ENCODE peak calls at places on chromosomes 3 and 15, in five cellular contexts. One of them, this sample, is unnamed.

GRCh38 chr3:71144525-71145253 is 438.8 kb downstream of the FOXP1 start:
- DNase-seq in progenitor cell of endocrine pancreas: no peak
- DNase-seq in body of pancreas: no peak
- DNase-seq in GM13977: no peak
- DNase-seq in GM20000: no peak
- DNase-seq in this sample: no peak

GRCh38 chr3:193593666-193594025 is 638 bp downstream of the OPA1 start:
- DNase-seq in GM13977: peak
- DNase-seq in progenitor cell of endocrine pancreas: no peak
- DNase-seq in body of pancreas: no peak
- DNase-seq in GM20000: peak
- DNase-seq in this sample: no peak

GRCh38 chr3:45986303-45986982 is 9.2 kb downstream of the FYCO1 start:
- DNase-seq in GM20000: no peak
- DNase-seq in progenitor cell of endocrine pancreas: no peak
- DNase-seq in GM13977: no peak
- DNase-seq in body of pancreas: peak
- DNase-seq in this sample: peak

GRCh38 chr3:56796202-56796601 is 5.5 kb downstream of the ARHGEF3 start:
- DNase-seq in GM13977: no peak
- DNase-seq in body of pancreas: peak
- DNase-seq in progenitor cell of endocrine pancreas: no peak
- DNase-seq in GM20000: no peak
- DNase-seq in this sample: no peak

GRCh38 chr3:132788299-132788698 is 66.1 kb upstream of the NPHP3 start:
- DNase-seq in body of pancreas: peak
- DNase-seq in progenitor cell of endocrine pancreas: no peak
- DNase-seq in GM20000: no peak
- DNase-seq in GM13977: no peak
- DNase-seq in this sample: no peak

GRCh38 chr3:175851541-175851940 is 992.4 kb downstream of the NAALADL2 start:
- DNase-seq in GM13977: no peak
- DNase-seq in GM20000: no peak
- DNase-seq in progenitor cell of endocrine pancreas: no peak
- DNase-seq in body of pancreas: no peak
- DNase-seq in this sample: no peak

GRCh38 chr3:196496183-196496582 is 7.4 kb downstream of the RNF168 start:
- DNase-seq in body of pancreas: no peak
- DNase-seq in GM13977: no peak
- DNase-seq in progenitor cell of endocrine pancreas: no peak
- DNase-seq in GM20000: no peak
- DNase-seq in this sample: no peak

GRCh38 chr3:175940881-175941280 is 1081.7 kb downstream of the NAALADL2 start:
- DNase-seq in GM20000: peak
- DNase-seq in GM13977: peak
- DNase-seq in progenitor cell of endocrine pancreas: no peak
- DNase-seq in body of pancreas: no peak
- DNase-seq in this sample: no peak

GRCh38 chr3:45665101-45665572 is 24.1 kb upstream of the SACM1L start:
- DNase-seq in progenitor cell of endocrine pancreas: no peak
- DNase-seq in body of pancreas: peak
- DNase-seq in GM13977: peak
- DNase-seq in GM20000: peak
- DNase-seq in this sample: peak

GRCh38 chr3:135453333-135453732 is 512.2 kb upstream of the PPP2R3A start:
- DNase-seq in progenitor cell of endocrine pancreas: no peak
- DNase-seq in GM20000: no peak
- DNase-seq in body of pancreas: no peak
- DNase-seq in GM13977: no peak
- DNase-seq in this sample: no peak

GRCh38 chr3:180311242-180311641 is 274.5 kb upstream of the PEX5L start:
- DNase-seq in progenitor cell of endocrine pancreas: no peak
- DNase-seq in GM13977: no peak
- DNase-seq in body of pancreas: no peak
- DNase-seq in GM20000: no peak
- DNase-seq in this sample: no peak

GRCh38 chr3:158352551-158352950 is 218.4 kb upstream of the MLF1 start:
- DNase-seq in body of pancreas: peak
- DNase-seq in GM20000: peak
- DNase-seq in progenitor cell of endocrine pancreas: no peak
- DNase-seq in GM13977: no peak
- DNase-seq in this sample: no peak

GRCh38 chr15:88255109-88255495 is 1.4 kb downstream of the NTRK3 start:
- DNase-seq in body of pancreas: no peak
- DNase-seq in progenitor cell of endocrine pancreas: no peak
- DNase-seq in GM20000: no peak
- DNase-seq in GM13977: no peak
- DNase-seq in this sample: no peak

GRCh38 chr15:88255496-88256171 is 905 bp downstream of the NTRK3 start:
- DNase-seq in GM20000: peak
- DNase-seq in progenitor cell of endocrine pancreas: peak
- DNase-seq in body of pancreas: peak
- DNase-seq in GM13977: peak
- DNase-seq in this sample: no peak

GRCh38 chr15:88257311-88257901 is 867 bp upstream of the NTRK3 start:
- DNase-seq in GM20000: no peak
- DNase-seq in progenitor cell of endocrine pancreas: no peak
- DNase-seq in body of pancreas: no peak
- DNase-seq in GM13977: peak
- DNase-seq in this sample: no peak

GRCh38 chr15:88258021-88258641 is 1.6 kb upstream of the NTRK3 start:
- DNase-seq in GM20000: no peak
- DNase-seq in body of pancreas: peak
- DNase-seq in GM13977: no peak
- DNase-seq in progenitor cell of endocrine pancreas: no peak
- DNase-seq in this sample: peak

DNA sequence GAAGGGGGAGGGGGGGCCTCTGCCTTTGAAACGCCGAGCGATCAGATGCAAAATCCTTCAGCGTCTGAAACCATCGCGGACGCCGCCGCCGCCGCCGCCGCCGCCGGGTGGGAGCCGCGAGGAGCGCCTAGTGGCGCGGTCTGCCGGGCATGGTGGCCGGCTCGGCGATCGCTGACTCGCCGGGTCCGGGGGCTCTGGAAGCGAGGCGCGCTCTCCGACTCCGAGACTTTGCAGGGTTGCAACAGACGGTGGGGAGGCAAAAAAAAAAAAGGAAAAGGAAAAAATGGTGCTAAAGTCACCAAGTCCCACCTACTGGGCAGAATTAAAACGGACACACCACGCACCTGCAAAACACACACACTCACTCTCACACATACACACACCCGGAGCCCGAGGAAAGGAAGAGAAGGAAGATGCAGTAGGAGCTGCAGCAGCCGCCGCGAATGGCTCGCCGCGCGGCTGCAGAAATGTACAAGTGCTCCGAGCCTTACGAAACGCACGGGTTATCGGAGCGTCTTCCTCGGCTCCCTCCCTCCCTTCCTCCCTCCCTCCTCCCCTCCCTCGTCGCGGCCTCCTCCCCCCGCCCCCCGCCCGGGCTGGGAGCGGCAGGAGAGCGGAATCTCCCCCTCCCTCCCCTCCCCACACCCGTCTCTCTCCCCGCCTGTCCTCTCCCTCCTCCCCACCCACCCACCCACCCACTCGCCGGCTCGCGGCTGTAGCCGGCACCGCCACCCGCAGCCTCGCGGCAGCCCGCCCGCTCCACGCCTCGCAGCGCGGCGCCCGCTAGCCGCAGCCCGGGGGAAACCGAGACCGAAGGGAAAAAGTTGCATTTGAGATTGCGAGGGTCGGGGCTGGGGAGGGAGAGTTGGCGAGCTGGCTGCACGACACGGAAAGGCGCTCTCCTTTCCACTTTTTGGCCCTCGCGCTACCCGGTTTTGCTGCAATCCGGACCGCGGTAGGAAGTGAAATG is at the start of gene NTRK3:
- DNase-seq in body of pancreas: no peak
- DNase-seq in progenitor cell of endocrine pancreas: no peak
- DNase-seq in GM20000: no peak
- DNase-seq in GM13977: peak
- DNase-seq in this sample: no peak
- TF ChIP-seq CTCF in body of pancreas: no peak
- TF ChIP-seq CTCF in progenitor cell of endocrine pancreas: peak
- TF ChIP-seq CTCF in GM20000: no peak
- TF ChIP-seq CTCF in GM13977: no peak
- TF ChIP-seq CTCF in this sample: no peak

GRCh38 chr3:185727873-185728272 is 97.0 kb downstream of the IGF2BP2 start:
- DNase-seq in progenitor cell of endocrine pancreas: no peak
- DNase-seq in body of pancreas: no peak
- DNase-seq in GM13977: no peak
- DNase-seq in GM20000: no peak
- DNase-seq in this sample: no peak
- TF ChIP-seq CTCF in progenitor cell of endocrine pancreas: no peak
- TF ChIP-seq CTCF in body of pancreas: no peak
- TF ChIP-seq CTCF in GM13977: no peak
- TF ChIP-seq CTCF in GM20000: no peak
- TF ChIP-seq CTCF in this sample: no peak

DNA sequence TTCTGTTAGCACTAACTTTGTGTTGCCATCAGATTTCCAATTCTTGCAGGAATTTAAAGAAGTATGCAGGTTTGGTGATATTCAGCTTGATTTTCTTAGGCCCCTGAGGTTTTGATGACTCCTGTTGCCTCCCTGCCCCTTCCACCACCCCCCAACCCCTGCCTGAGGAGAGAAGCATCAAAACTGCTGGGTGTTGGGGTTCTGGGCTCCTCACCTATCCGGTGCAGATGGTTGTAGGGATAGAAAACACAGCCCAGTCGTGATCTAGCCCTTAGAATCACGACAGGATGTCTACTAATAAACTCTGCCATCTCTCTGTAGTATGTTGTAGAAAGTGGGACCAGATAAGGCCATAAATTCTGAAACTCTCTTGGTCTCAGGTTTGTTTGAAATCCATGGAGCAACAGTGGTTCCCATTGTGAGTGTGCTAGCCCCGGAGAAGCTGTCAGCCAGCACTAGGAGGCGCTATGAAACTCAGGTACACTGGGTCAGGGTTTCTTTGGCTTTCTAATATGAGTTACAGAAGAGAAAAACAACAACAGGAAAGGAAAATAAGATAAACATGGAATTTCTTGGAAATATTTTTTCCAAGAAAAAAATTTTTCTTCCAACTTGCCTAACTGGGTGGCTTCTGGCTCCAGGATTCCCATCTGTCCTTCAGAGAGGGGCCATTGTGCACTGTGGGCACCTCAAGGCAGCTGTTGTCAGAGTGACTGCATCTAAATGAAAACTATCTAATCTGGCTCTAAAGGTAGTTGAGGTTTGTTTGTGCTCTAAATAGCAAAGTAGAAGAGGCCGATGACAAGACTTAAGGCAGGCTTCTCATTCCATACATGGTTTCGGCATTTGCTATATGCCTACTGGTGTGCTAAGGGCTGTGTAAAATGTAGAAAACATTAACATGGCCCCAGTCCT is 8.7 kb downstream of the SRP14 start:
- DNase-seq in progenitor cell of endocrine pancreas: no peak
- DNase-seq in GM20000: no peak
- DNase-seq in GM13977: no peak
- DNase-seq in body of pancreas: no peak
- DNase-seq in this sample: peak
- TF ChIP-seq CTCF in progenitor cell of endocrine pancreas: peak
- TF ChIP-seq CTCF in GM20000: peak
- TF ChIP-seq CTCF in GM13977: peak
- TF ChIP-seq CTCF in body of pancreas: peak
- TF ChIP-seq CTCF in this sample: peak

GRCh38 chr3:21487520-21487919 is 263.5 kb downstream of the ZNF385D start:
- DNase-seq in GM20000: no peak
- DNase-seq in GM13977: no peak
- DNase-seq in body of pancreas: no peak
- DNase-seq in progenitor cell of endocrine pancreas: no peak
- DNase-seq in this sample: no peak

GRCh38 chr3:21486381-21486935 is 264.6 kb downstream of the ZNF385D start:
- DNase-seq in GM20000: no peak
- DNase-seq in GM13977: no peak
- DNase-seq in body of pancreas: no peak
- DNase-seq in progenitor cell of endocrine pancreas: no peak
- DNase-seq in this sample: no peak

DNA sequence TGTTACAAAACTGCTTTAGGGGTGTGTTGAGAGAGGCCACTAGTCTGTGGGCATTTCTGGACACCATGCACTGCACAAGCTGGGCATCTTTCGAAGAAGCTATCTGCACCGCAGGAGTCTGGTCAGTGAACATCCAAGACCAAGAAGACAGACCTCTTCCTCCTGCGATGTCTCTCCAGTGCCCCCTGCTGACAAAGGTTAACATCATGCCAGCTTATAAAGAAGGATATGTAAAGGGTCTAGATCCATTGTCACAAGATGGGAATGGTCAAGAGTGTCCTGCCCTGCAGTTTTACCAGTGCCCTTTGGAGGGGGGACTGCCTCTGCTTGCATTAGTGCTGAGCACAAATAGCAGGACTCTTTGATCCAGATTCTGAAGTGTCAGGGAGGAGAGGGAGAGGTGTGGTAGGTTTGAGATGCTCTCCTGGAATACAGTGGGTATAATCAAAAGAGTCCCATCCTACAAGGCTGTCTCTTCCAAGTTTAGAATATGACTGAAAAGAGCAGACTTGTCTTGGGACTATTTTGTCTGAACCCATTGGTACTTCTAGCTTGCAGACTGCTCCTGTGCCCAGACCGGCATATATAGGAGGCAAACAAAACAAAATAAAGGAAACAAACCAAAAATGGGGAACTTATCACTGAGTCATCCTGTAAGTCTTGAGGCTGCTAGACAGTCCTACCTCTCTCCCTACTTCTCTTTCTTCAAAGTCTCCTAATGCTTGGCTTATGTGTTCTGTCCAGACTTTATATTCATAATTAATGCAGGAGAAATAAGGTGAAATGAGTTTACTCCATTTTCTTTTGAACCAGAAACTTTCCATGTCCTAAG is 266.5 kb downstream of the ZNF385D start:
- DNase-seq in GM13977: peak
- DNase-seq in GM20000: peak
- DNase-seq in progenitor cell of endocrine pancreas: peak
- DNase-seq in body of pancreas: peak
- DNase-seq in this sample: peak
- TF ChIP-seq CTCF in GM13977: peak
- TF ChIP-seq CTCF in GM20000: peak
- TF ChIP-seq CTCF in progenitor cell of endocrine pancreas: peak
- TF ChIP-seq CTCF in body of pancreas: peak
- TF ChIP-seq CTCF in this sample: peak

GRCh38 chr3:79286882-79287281 is 480.9 kb downstream of the ROBO1 start:
- DNase-seq in progenitor cell of endocrine pancreas: no peak
- DNase-seq in GM13977: no peak
- DNase-seq in GM20000: no peak
- DNase-seq in body of pancreas: no peak
- DNase-seq in this sample: no peak
- TF ChIP-seq CTCF in progenitor cell of endocrine pancreas: no peak
- TF ChIP-seq CTCF in GM13977: no peak
- TF ChIP-seq CTCF in GM20000: no peak
- TF ChIP-seq CTCF in body of pancreas: no peak
- TF ChIP-seq CTCF in this sample: no peak

GRCh38 chr15:66789029-66790025 is 87.3 kb downstream of the SMAD6 start:
- DNase-seq in GM13977: no peak
- DNase-seq in progenitor cell of endocrine pancreas: no peak
- DNase-seq in GM20000: no peak
- DNase-seq in body of pancreas: peak
- DNase-seq in this sample: no peak
- TF ChIP-seq CTCF in GM13977: peak
- TF ChIP-seq CTCF in progenitor cell of endocrine pancreas: peak
- TF ChIP-seq CTCF in GM20000: peak
- TF ChIP-seq CTCF in body of pancreas: peak
- TF ChIP-seq CTCF in this sample: peak

This sample was measured in Caco-2.